ENCODE peak calls at places on chromosomes 7 and 10, in four cellular contexts. C is fibroblast of lung, B is ecto neural progenitor cell, E is HT1080. S is an unnamed sample.

GRCh38 chr7:26583094-26583493 is 281.3 kb downstream of the SKAP2 start:
- DNase-seq in C (no peak), B (no peak), E (no peak), S (no peak)

GRCh38 chr7:114190387-114190786 is 224.2 kb upstream of the FOXP2 start:
- DNase-seq in C (no peak), B (no peak), E (no peak), S (no peak)

GRCh38 chr7:27080844-27081423 is 14.9 kb downstream of the HOXA1 start:
- DNase-seq in C (no peak), B (no peak), E (peak; percentile 24), S (peak; percentile 40)

GRCh38 chr10:2144584-2144983 is 407.3 kb upstream of the ADARB2 start:
- DNase-seq in C (no peak), B (no peak), E (no peak), S (no peak)

GRCh38 chr10:130453721-130454542 is 317.7 kb downstream of the GLRX3 start:
- DNase-seq in C (no peak), B (no peak), E (no peak), S (no peak)

GRCh38 chr10:133608855-133609254 is 17.7 kb downstream of the FRG2B start:
- DNase-seq in C (no peak), B (no peak), E (peak; percentile 23), S (no peak)

GRCh38 chr7:130309986-130310385 is 17.0 kb downstream of the CPA4 start:
- DNase-seq in C (no peak), B (no peak), E (no peak), S (no peak)

GRCh38 chr10:119006451-119007210 is 22.9 kb upstream of the NANOS1 start:
- DNase-seq in C (peak; percentile 99), B (no peak), E (peak; percentile 95), S (peak; percentile 100)